ENCODE peak calls at places on chromosomes 1 and 21, in seven cellular contexts. C is KG1; X is anterior cingulate cortex; F is activated CD4-positive, alpha-beta T cell treated with anti-CD3 and anti-CD28 coated beads, Interleukin-2, amount 10 ng/mL, durations not matched to agents 7 days and 5 days; V is hepatic stellate cell; A is AG20443; I is islet precursor cell. R is an unnamed sample.

GRCh38 chr1:200977071-200977754 is 46.3 kb downstream of the KIF21B start:
- DNase-seq in F (no peak), I (no peak), C (no peak), X (no peak), A (no peak), V (no peak), R (no peak)

GRCh38 chr1:224212618-224213037 is 29.6 kb downstream of the DEGS1 start:
- DNase-seq in X (no peak), I (peak; percentile 93), F (no peak), V (no peak), C (no peak), A (no peak), R (no peak)

GRCh38 chr1:7679873-7680790 is 91.0 kb upstream of the VAMP3 start:
- DNase-seq in X (peak; percentile 83), I (peak; percentile 80), V (peak; percentile 51), A (peak; percentile 86), C (peak; percentile 36), F (peak; percentile 17), R (peak; percentile 74)

GRCh38 chr1:65009724-65010420 is 43.5 kb upstream of the JAK1 start:
- DNase-seq in F (peak; percentile 9), V (no peak), X (no peak), A (no peak), I (no peak), C (peak; percentile 39), R (no peak)

GRCh38 chr21:45998871-45999580 is 17.5 kb downstream of the COL6A1 start:
- DNase-seq in C (no peak), F (no peak), I (peak; percentile 47), A (no peak), V (no peak), X (no peak), R (no peak)

GRCh38 chr1:159594581-159594980 is 7.0 kb downstream of the APCS start:
- DNase-seq in I (no peak), A (peak; percentile 14), F (no peak), C (no peak), X (no peak), V (no peak), R (no peak)

GRCh38 chr1:160171352-160171751 is 19.0 kb upstream of the CASQ1 start:
- DNase-seq in I (no peak), V (peak; percentile 47), X (no peak), F (no peak), C (no peak), A (peak; percentile 85), R (no peak)

GRCh38 chr1:90174246-90174645 is 179.3 kb downstream of the ZNF326 start:
- DNase-seq in A (no peak), I (no peak), C (no peak), F (no peak), X (no peak), V (no peak), R (no peak)

GRCh38 chr1:25787477-25788043 is 12.4 kb upstream of the SELENON start:
- DNase-seq in X (no peak), A (peak; percentile 58), F (no peak), I (no peak), V (peak; percentile 63), C (no peak), R (no peak)

GRCh38 chr1:225228871-225229303 is 199.0 kb downstream of the LBR start:
- DNase-seq in F (no peak), A (no peak), C (no peak), V (no peak), X (no peak), I (peak; percentile 61), R (no peak)

GRCh38 chr1:119380304-119380703 is 11.7 kb downstream of the HAO2 start:
- DNase-seq in V (no peak), C (no peak), I (no peak), X (no peak), F (no peak), A (no peak), R (no peak)

GRCh38 chr1:47178020-47178419 is 11.8 kb downstream of the PDZK1IP1 start:
- DNase-seq in A (no peak), C (no peak), I (no peak), V (no peak), F (no peak), X (no peak), R (no peak)

GRCh38 chr1:12542596-12543592 is 75.1 kb downstream of the DHRS3 start:
- DNase-seq in I (no peak), V (no peak), A (no peak), C (no peak), F (no peak), X (no peak), R (no peak)

GRCh38 chr1:92094595-92094994 is 14.4 kb downstream of the BTBD8 start:
- DNase-seq in C (no peak), I (no peak), F (no peak), V (no peak), X (no peak), A (no peak), R (no peak)

GRCh38 chr1:168879906-168880734 is 151.1 kb upstream of the DPT start:
- DNase-seq in X (no peak), F (no peak), V (no peak), I (no peak), C (no peak), A (peak; percentile 17), R (no peak)

GRCh38 chr1:96688737-96689136 is 32.8 kb upstream of the PTBP2 start:
- DNase-seq in I (peak; percentile 49), F (no peak), C (no peak), V (no peak), X (no peak), A (no peak), R (no peak)

GRCh38 chr1:215568287-215568692 is 1.2 kb downstream of the KCTD3 start:
- DNase-seq in V (peak; percentile 42), X (peak; percentile 45), A (peak; percentile 63), I (no peak), C (no peak), F (no peak), R (peak; percentile 53)

GRCh38 chr1:53104289-53104913 is 38.0 kb downstream of the SLC1A7 start:
- DNase-seq in F (no peak), V (no peak), I (no peak), X (no peak), A (no peak), C (no peak), R (no peak)

GRCh38 chr1:203508463-203508862 is 14.5 kb downstream of the OPTC start:
- DNase-seq in C (no peak), X (no peak), F (no peak), A (no peak), I (peak; percentile 85), V (no peak), R (no peak)

GRCh38 chr1:24900486-24900849 is 29.6 kb downstream of the RUNX3 start:
- DNase-seq in F (no peak), A (peak; percentile 4), I (peak; percentile 50), V (peak; percentile 7), X (no peak), C (no peak), R (peak; percentile 46)

R was measured in GM13976.